ENCODE peak calls at places on chromosome 7, in eight cellular contexts. C is substantia nigra, A is pancreas, U is DND-41, W is foreskin keratinocyte, P is upper lobe of right lung, J is caudate nucleus, T is psoas muscle. X is an unnamed sample.

GRCh38 chr7:106045139-106045538 is 67.0 kb downstream of the SYPL1 start:
- DNase-seq in J (no peak), W (no peak), U (no peak), P (no peak), A (no peak), C (no peak), T (no peak), X (no peak)

GRCh38 chr7:143214789-143215679 is 6.8 kb upstream of the TAS2R40 start:
- DNase-seq in P (no peak), U (peak), A (no peak), C (peak), J (peak), W (peak), T (peak), X (no peak)

GRCh38 chr7:77858278-77858677 is 59.7 kb downstream of the PHTF2 start:
- DNase-seq in W (no peak), C (no peak), J (no peak), U (no peak), T (no peak), A (no peak), P (no peak), X (no peak)

GRCh38 chr7:110065112-110065511 is 1025.8 kb upstream of the LRRN3 start:
- DNase-seq in W (no peak), A (no peak), P (no peak), C (no peak), T (no peak), J (no peak), U (no peak), X (no peak)

GRCh38 chr7:151110236-151110940 is 24.1 kb downstream of the AGAP3 start:
- DNase-seq in W (no peak), C (no peak), U (no peak), J (no peak), T (peak), A (peak), P (no peak), X (no peak)

GRCh38 chr7:946256-946996 is 8.1 kb downstream of the ADAP1 start:
- DNase-seq in W (no peak), J (no peak), P (peak), A (peak), C (no peak), T (peak), U (no peak), X (peak)

GRCh38 chr7:125112741-125113309 is 183.2 kb upstream of the POT1 start:
- DNase-seq in U (no peak), A (no peak), P (no peak), T (no peak), C (no peak), J (no peak), W (peak), X (no peak)

GRCh38 chr7:51647931-51648351 is 331.3 kb upstream of the COBL start:
- DNase-seq in C (peak), W (peak), A (no peak), U (no peak), J (peak), P (no peak), T (no peak), X (no peak)

GRCh38 chr7:157558516-157558874 is 221.7 kb downstream of the DNAJB6 start:
- DNase-seq in C (no peak), T (no peak), P (peak), J (no peak), W (no peak), A (no peak), U (no peak), X (peak)

GRCh38 chr7:151018421-151019129 is 5.7 kb downstream of the ATG9B start:
- DNase-seq in U (no peak), T (no peak), J (no peak), A (peak), C (no peak), P (no peak), W (no peak), X (no peak)

GRCh38 chr7:57342954-57343353 is 107.0 kb upstream of the ZNF716 start:
- DNase-seq in C (no peak), U (no peak), A (no peak), P (no peak), T (no peak), W (no peak), J (no peak), X (no peak)

GRCh38 chr7:158317238-158318205 is 270.1 kb downstream of the PTPRN2 start:
- DNase-seq in W (no peak), T (no peak), A (no peak), C (peak), U (no peak), J (no peak), P (no peak), X (peak)

GRCh38 chr7:97871659-97872024 is 566 bp downstream of the ASNS start:
- DNase-seq in W (no peak), T (no peak), P (no peak), C (no peak), J (no peak), U (no peak), A (no peak), X (no peak)

GRCh38 chr7:66140924-66141323 is 26.3 kb downstream of the CRCP start:
- DNase-seq in W (peak), T (peak), U (no peak), C (peak), A (no peak), J (no peak), P (peak), X (no peak)

GRCh38 chr7:115941703-115942268 is 88.8 kb downstream of the TFEC start:
- DNase-seq in T (no peak), A (no peak), C (no peak), U (no peak), P (no peak), J (no peak), W (peak), X (no peak)

GRCh38 chr7:87391020-87391701 is 45.7 kb downstream of the CROT start:
- DNase-seq in P (no peak), T (no peak), A (no peak), C (no peak), J (no peak), W (no peak), U (no peak), X (no peak)

GRCh38 chr7:101819913-101820522 is 2.6 kb downstream of the CUX1 start:
- DNase-seq in C (no peak), A (no peak), J (no peak), U (no peak), W (peak), P (no peak), T (no peak), X (no peak)

GRCh38 chr7:150406565-150407421 is 27.7 kb downstream of the ZNF775 start:
- DNase-seq in J (no peak), W (no peak), U (peak), P (peak), T (no peak), A (no peak), C (no peak), X (peak)

GRCh38 chr7:111789880-111790279 is 227.6 kb upstream of the IMMP2L start:
- DNase-seq in J (no peak), A (no peak), C (no peak), T (no peak), U (no peak), P (no peak), W (no peak), X (no peak)

GRCh38 chr7:44434201-44434600 is 56.3 kb downstream of the NUDCD3 start:
- DNase-seq in J (no peak), P (no peak), C (no peak), T (no peak), A (no peak), W (no peak), U (no peak), X (no peak)

GRCh38 chr7:136002802-136003201 is 25.6 kb upstream of the MTPN start:
- DNase-seq in C (no peak), T (no peak), U (no peak), A (no peak), W (no peak), P (no peak), J (no peak), X (no peak)

GRCh38 chr7:9204571-9204970 is 771.2 kb downstream of the NXPH1 start:
- DNase-seq in T (no peak), J (no peak), U (no peak), P (no peak), C (no peak), A (no peak), W (no peak), X (no peak)

GRCh38 chr7:150631084-150631824 is 931 bp downstream of the GIMAP6 start:
- DNase-seq in C (no peak), U (peak), T (peak), P (no peak), J (no peak), A (no peak), W (no peak), X (peak)

GRCh38 chr7:100583132-100584045 is 2.5 kb downstream of the LRCH4 start:
- DNase-seq in P (peak), T (peak), W (no peak), U (peak), C (peak), A (peak), J (no peak), X (peak)

GRCh38 chr7:1894313-1894900 is 224.3 kb downstream of the ELFN1 start:
- DNase-seq in W (no peak), U (no peak), J (no peak), T (no peak), A (peak), P (no peak), C (no peak), X (no peak)

GRCh38 chr7:20331231-20331880 is 656 bp downstream of the ITGB8 start:
- DNase-seq in U (no peak), J (peak), W (peak), A (peak), C (peak), T (peak), P (peak), X (peak)

GRCh38 chr7:94696981-94697670 is 41.2 kb upstream of the SGCE start:
- DNase-seq in J (no peak), P (no peak), U (no peak), W (peak), T (peak), A (no peak), C (no peak), X (no peak)

GRCh38 chr7:94701555-94701973 is 45.6 kb upstream of the SGCE start:
- DNase-seq in W (peak), J (no peak), C (no peak), P (no peak), T (no peak), A (no peak), U (no peak), X (no peak)

GRCh38 chr7:94698275-94698674 is 42.3 kb upstream of the SGCE start:
- DNase-seq in W (peak), A (no peak), T (no peak), J (no peak), C (no peak), U (no peak), P (no peak), X (no peak)

GRCh38 chr7:94700926-94701554 is 45.1 kb upstream of the SGCE start:
- DNase-seq in C (no peak), A (no peak), U (no peak), T (no peak), J (no peak), W (no peak), P (no peak), X (no peak)

GRCh38 chr7:94697671-94697994 is 41.7 kb upstream of the SGCE start:
- DNase-seq in T (no peak), W (no peak), A (no peak), C (no peak), P (no peak), U (no peak), J (no peak), X (no peak)
- H3K27ac ChIP-seq in T (no peak), W (peak), A (no peak), C (no peak), P (no peak), U (no peak), J (no peak), X (peak)

DNA sequence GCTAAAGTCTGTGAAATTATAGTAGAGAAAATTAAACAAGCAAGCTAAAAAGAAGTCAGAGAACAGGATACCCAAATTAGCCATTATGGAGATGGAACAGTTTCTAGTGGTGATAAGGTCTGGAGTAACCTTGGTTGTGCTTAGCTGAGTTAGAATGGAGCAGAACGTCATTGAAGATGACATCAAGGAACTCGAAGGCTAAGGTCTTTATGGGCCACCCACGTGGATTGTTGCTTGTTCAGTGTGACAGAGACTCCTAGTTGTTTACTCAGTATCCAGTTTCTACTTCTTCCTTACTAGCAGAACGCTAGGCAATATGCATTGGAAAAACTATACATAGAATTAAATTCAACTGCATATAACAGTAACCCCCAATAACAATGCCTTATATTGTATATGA is 39.7 kb downstream of the AHCYL2 start:
- DNase-seq in P (no peak), J (no peak), W (no peak), T (no peak), C (no peak), A (no peak), U (no peak), X (no peak)
- H3K27ac ChIP-seq in P (no peak), J (no peak), W (no peak), T (no peak), C (no peak), A (no peak), U (no peak), X (no peak)

DNA sequence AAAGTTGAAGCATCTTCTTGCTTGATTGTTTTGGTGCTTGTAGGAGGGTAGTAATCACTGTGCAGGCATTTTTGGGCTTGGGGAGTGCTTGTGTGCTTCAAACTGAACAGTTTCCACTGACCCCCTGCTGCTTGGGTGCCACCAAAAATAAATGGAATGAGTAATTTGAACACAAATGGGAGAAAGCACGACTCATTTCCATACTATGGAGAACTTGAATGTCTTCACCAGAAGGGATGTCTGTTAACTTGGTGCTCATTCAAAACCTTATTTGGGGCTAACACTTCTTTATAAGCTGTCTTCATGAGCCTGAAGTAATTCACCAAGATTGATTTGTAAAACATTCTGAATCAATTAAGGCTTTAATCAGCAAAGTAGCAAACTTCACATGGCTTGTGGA is 560.3 kb downstream of the SDK1 start:
- DNase-seq in A (no peak), T (no peak), J (no peak), W (peak), P (no peak), C (no peak), U (no peak), X (no peak)
- H3K27ac ChIP-seq in A (no peak), T (no peak), J (no peak), W (no peak), P (peak), C (no peak), U (no peak), X (peak)

GRCh38 chr7:138918176-138918575 is 63.0 kb downstream of the KIAA1549 start:
- DNase-seq in A (no peak), P (no peak), T (no peak), U (no peak), J (no peak), W (no peak), C (no peak), X (no peak)

GRCh38 chr7:138919256-138919655 is 61.9 kb downstream of the KIAA1549 start:
- DNase-seq in A (no peak), U (no peak), P (no peak), C (peak), T (no peak), W (no peak), J (no peak), X (no peak)

GRCh38 chr7:138918756-138919155 is 62.4 kb downstream of the KIAA1549 start:
- DNase-seq in T (no peak), W (no peak), A (no peak), U (no peak), J (no peak), C (no peak), P (no peak), X (no peak)

GRCh38 chr7:138917771-138918170 is 63.4 kb downstream of the KIAA1549 start:
- DNase-seq in W (no peak), J (no peak), C (no peak), T (no peak), P (no peak), A (no peak), U (no peak), X (no peak)

GRCh38 chr7:138919912-138920311 is 61.3 kb downstream of the KIAA1549 start:
- DNase-seq in U (peak), A (no peak), P (no peak), J (no peak), W (no peak), C (no peak), T (no peak), X (no peak)
- H3K27ac ChIP-seq in U (peak), A (no peak), P (no peak), J (no peak), W (no peak), C (no peak), T (no peak), X (no peak)

GRCh38 chr7:56078196-56078595 is 14.1 kb downstream of the SUMF2 start:
- DNase-seq in W (no peak), P (peak), U (no peak), C (no peak), A (peak), T (no peak), J (no peak), X (peak)

GRCh38 chr7:56079450-56080185 is 13.1 kb downstream of the PHKG1 start:
- DNase-seq in J (peak), A (peak), W (no peak), P (peak), C (peak), U (no peak), T (peak), X (peak)

GRCh38 chr7:56077681-56078080 is 13.6 kb downstream of the SUMF2 start:
- DNase-seq in U (no peak), T (no peak), W (no peak), A (no peak), C (no peak), P (peak), J (no peak), X (peak)

GRCh38 chr7:56083150-56083785 is 9.5 kb downstream of the PHKG1 start:
- DNase-seq in U (no peak), T (peak), P (peak), W (no peak), A (peak), J (peak), C (peak), X (peak)

GRCh38 chr7:56081626-56082340 is 11.0 kb downstream of the PHKG1 start:
- DNase-seq in A (no peak), T (peak), J (no peak), U (no peak), C (no peak), W (no peak), P (peak), X (peak)
- H3K27ac ChIP-seq in A (no peak), T (peak), J (peak), U (no peak), C (peak), W (no peak), P (no peak), X (no peak)